ENCODE peak calls at places on chromosomes 12 and 14, in six cellular contexts. One of them, this sample, is unnamed.

GRCh38 chr12:117854339-117855012 is 114.3 kb downstream of the KSR2 start:
- DNase-seq in HCT116: no peak
- DNase-seq in hepatocyte: peak; percentile 81
- DNase-seq in SK-N-SH: peak; percentile 75
- DNase-seq in GM23338: peak; percentile 89
- DNase-seq in GM23248: peak; percentile 53
- DNase-seq in this sample: peak; percentile 81

GRCh38 chr12:68080577-68080976 is 79.0 kb downstream of the IFNG start:
- DNase-seq in GM23248: no peak
- DNase-seq in SK-N-SH: no peak
- DNase-seq in HCT116: no peak
- DNase-seq in hepatocyte: no peak
- DNase-seq in GM23338: peak; percentile 67
- DNase-seq in this sample: peak; percentile 66

GRCh38 chr14:100293497-100294212 is 12.6 kb downstream of the SLC25A29 start:
- DNase-seq in GM23338: no peak
- DNase-seq in HCT116: no peak
- DNase-seq in SK-N-SH: peak; percentile 17
- DNase-seq in hepatocyte: no peak
- DNase-seq in GM23248: no peak
- DNase-seq in this sample: no peak

GRCh38 chr14:76644875-76645518 is 116.3 kb upstream of the VASH1 start:
- DNase-seq in GM23338: peak; percentile 84
- DNase-seq in HCT116: peak; percentile 27
- DNase-seq in GM23248: peak; percentile 58
- DNase-seq in hepatocyte: peak; percentile 74
- DNase-seq in SK-N-SH: peak; percentile 74
- DNase-seq in this sample: peak; percentile 84

GRCh38 chr12:132154341-132154761 is 10.1 kb downstream of the NOC4L start:
- DNase-seq in SK-N-SH: no peak
- DNase-seq in HCT116: no peak
- DNase-seq in GM23338: no peak
- DNase-seq in hepatocyte: no peak
- DNase-seq in GM23248: no peak
- DNase-seq in this sample: peak; percentile 33

GRCh38 chr14:66311935-66312334 is 174.2 kb upstream of the CCDC196 start:
- DNase-seq in HCT116: no peak
- DNase-seq in GM23338: no peak
- DNase-seq in GM23248: no peak
- DNase-seq in SK-N-SH: no peak
- DNase-seq in hepatocyte: no peak
- DNase-seq in this sample: no peak

GRCh38 chr12:12207746-12208145 is 59.1 kb downstream of the LRP6 start:
- DNase-seq in SK-N-SH: no peak
- DNase-seq in GM23248: no peak
- DNase-seq in hepatocyte: no peak
- DNase-seq in HCT116: no peak
- DNase-seq in GM23338: no peak
- DNase-seq in this sample: no peak

GRCh38 chr12:124610021-124610606 is 42.7 kb upstream of the NCOR2 start:
- DNase-seq in GM23248: no peak
- DNase-seq in GM23338: no peak
- DNase-seq in HCT116: no peak
- DNase-seq in hepatocyte: no peak
- DNase-seq in SK-N-SH: no peak
- DNase-seq in this sample: no peak

GRCh38 chr14:101889898-101890297 is 74.5 kb upstream of the DYNC1H1 start:
- DNase-seq in GM23248: peak; percentile 29
- DNase-seq in SK-N-SH: no peak
- DNase-seq in GM23338: no peak
- DNase-seq in hepatocyte: no peak
- DNase-seq in HCT116: no peak
- DNase-seq in this sample: no peak

GRCh38 chr12:124837958-124838803 is 25.5 kb downstream of the SCARB1 start:
- DNase-seq in HCT116: peak; percentile 94
- DNase-seq in GM23248: peak; percentile 96
- DNase-seq in hepatocyte: peak; percentile 84
- DNase-seq in SK-N-SH: peak; percentile 96
- DNase-seq in GM23338: no peak
- DNase-seq in this sample: no peak

GRCh38 chr12:64110864-64111263 is 111.2 kb downstream of the KICS2 start:
- DNase-seq in HCT116: no peak
- DNase-seq in GM23338: no peak
- DNase-seq in hepatocyte: no peak
- DNase-seq in GM23248: peak; percentile 29
- DNase-seq in SK-N-SH: no peak
- DNase-seq in this sample: no peak

GRCh38 chr12:15634010-15634676 is 155.0 kb downstream of the EPS8 start:
- DNase-seq in hepatocyte: no peak
- DNase-seq in SK-N-SH: no peak
- DNase-seq in HCT116: no peak
- DNase-seq in GM23338: no peak
- DNase-seq in GM23248: peak; percentile 88
- DNase-seq in this sample: no peak

DNA sequence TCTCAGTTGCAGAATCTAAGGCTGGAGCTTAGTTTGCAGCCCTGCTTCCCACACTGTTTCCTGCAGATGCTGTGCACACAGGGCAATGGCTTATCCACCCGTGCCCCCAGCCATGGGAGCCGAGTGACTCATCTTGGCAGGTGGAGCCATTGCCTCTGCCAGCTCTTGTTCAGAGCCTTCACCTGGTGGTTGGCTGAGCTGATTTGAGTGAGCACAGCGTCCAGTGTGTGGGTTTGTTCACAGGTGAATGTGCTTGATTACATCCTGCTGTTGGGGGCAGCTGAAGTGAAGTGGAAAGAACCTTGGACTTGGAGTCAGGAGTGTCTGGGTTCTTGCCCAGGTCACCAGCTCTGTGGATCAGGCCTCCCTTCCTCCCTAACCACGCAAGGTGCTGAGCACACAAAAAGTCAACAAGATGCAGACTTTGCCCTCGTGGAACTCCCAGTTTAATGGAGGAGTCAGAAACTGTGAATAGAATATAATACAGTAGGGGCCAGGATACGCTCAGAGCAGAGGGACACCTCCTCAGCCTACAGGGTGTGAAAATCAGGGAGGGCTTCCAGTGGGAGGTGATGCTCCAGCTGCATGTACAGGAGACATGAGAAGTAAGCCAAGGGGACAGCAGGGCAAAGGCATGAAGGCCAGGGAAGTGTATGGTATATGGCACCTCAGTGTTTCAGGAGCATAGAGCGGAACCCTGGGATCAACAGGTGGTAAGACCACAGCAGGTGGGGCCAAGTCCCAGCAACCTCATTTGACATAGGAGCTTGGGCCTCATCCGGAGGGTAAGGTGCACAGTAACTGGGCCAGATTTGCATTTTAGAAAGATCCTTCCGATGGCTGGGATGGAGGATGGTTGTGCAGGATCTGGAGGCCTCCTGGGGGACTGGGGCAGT is 22.8 kb downstream of the JDP2 start:
- DNase-seq in HCT116: no peak
- DNase-seq in SK-N-SH: no peak
- DNase-seq in GM23338: no peak
- DNase-seq in hepatocyte: peak; percentile 70
- DNase-seq in GM23248: peak; percentile 56
- DNase-seq in this sample: no peak
- TF ChIP-seq EZH2phosphoT487 in HCT116: no peak
- TF ChIP-seq EZH2phosphoT487 in SK-N-SH: no peak
- TF ChIP-seq EZH2phosphoT487 in GM23338: no peak
- TF ChIP-seq EZH2phosphoT487 in hepatocyte: no peak
- TF ChIP-seq EZH2phosphoT487 in GM23248: no peak
- TF ChIP-seq EZH2phosphoT487 in this sample: no peak

GRCh38 chr14:68684466-68685418 is 108.1 kb downstream of the ZFP36L1 start:
- DNase-seq in GM23338: no peak
- DNase-seq in SK-N-SH: no peak
- DNase-seq in GM23248: peak; percentile 34
- DNase-seq in HCT116: no peak
- DNase-seq in hepatocyte: no peak
- DNase-seq in this sample: no peak
- TF ChIP-seq EZH2phosphoT487 in GM23338: no peak
- TF ChIP-seq EZH2phosphoT487 in SK-N-SH: no peak
- TF ChIP-seq EZH2phosphoT487 in GM23248: no peak
- TF ChIP-seq EZH2phosphoT487 in HCT116: no peak
- TF ChIP-seq EZH2phosphoT487 in hepatocyte: no peak
- TF ChIP-seq EZH2phosphoT487 in this sample: no peak

GRCh38 chr12:87814625-87815024 is 214.6 kb downstream of the C12orf50 start:
- DNase-seq in GM23338: no peak
- DNase-seq in SK-N-SH: no peak
- DNase-seq in GM23248: peak; percentile 39
- DNase-seq in HCT116: no peak
- DNase-seq in hepatocyte: no peak
- DNase-seq in this sample: no peak

GRCh38 chr12:87818416-87818815 is 210.8 kb downstream of the C12orf50 start:
- DNase-seq in GM23338: no peak
- DNase-seq in HCT116: no peak
- DNase-seq in SK-N-SH: no peak
- DNase-seq in GM23248: no peak
- DNase-seq in hepatocyte: no peak
- DNase-seq in this sample: no peak

GRCh38 chr12:87813476-87814234 is 215.5 kb downstream of the C12orf50 start:
- DNase-seq in GM23338: no peak
- DNase-seq in SK-N-SH: no peak
- DNase-seq in HCT116: no peak
- DNase-seq in hepatocyte: no peak
- DNase-seq in GM23248: peak; percentile 82
- DNase-seq in this sample: no peak

GRCh38 chr12:87816186-87816585 is 213.0 kb downstream of the C12orf50 start:
- DNase-seq in GM23338: no peak
- DNase-seq in SK-N-SH: no peak
- DNase-seq in hepatocyte: no peak
- DNase-seq in HCT116: no peak
- DNase-seq in GM23248: peak; percentile 10
- DNase-seq in this sample: no peak

GRCh38 chr12:87815738-87816137 is 213.5 kb downstream of the C12orf50 start:
- DNase-seq in SK-N-SH: no peak
- DNase-seq in HCT116: no peak
- DNase-seq in GM23248: peak; percentile 8
- DNase-seq in GM23338: no peak
- DNase-seq in hepatocyte: no peak
- DNase-seq in this sample: no peak
- TF ChIP-seq EZH2phosphoT487 in SK-N-SH: no peak
- TF ChIP-seq EZH2phosphoT487 in HCT116: no peak
- TF ChIP-seq EZH2phosphoT487 in GM23248: no peak
- TF ChIP-seq EZH2phosphoT487 in GM23338: no peak
- TF ChIP-seq EZH2phosphoT487 in hepatocyte: no peak
- TF ChIP-seq EZH2phosphoT487 in this sample: no peak

GRCh38 chr14:22882064-22882463 is 958 bp upstream of the REM2 start:
- DNase-seq in hepatocyte: no peak
- DNase-seq in SK-N-SH: no peak
- DNase-seq in HCT116: no peak
- DNase-seq in GM23248: no peak
- DNase-seq in GM23338: no peak
- DNase-seq in this sample: no peak
- TF ChIP-seq EZH2phosphoT487 in hepatocyte: no peak
- TF ChIP-seq EZH2phosphoT487 in SK-N-SH: no peak
- TF ChIP-seq EZH2phosphoT487 in HCT116: no peak
- TF ChIP-seq EZH2phosphoT487 in GM23248: no peak
- TF ChIP-seq EZH2phosphoT487 in GM23338: no peak
- TF ChIP-seq EZH2phosphoT487 in this sample: no peak

GRCh38 chr14:56659361-56659760 is 79.8 kb downstream of the TMEM260 start:
- DNase-seq in SK-N-SH: no peak
- DNase-seq in hepatocyte: peak; percentile 9
- DNase-seq in GM23338: peak; percentile 15
- DNase-seq in GM23248: no peak
- DNase-seq in HCT116: no peak
- DNase-seq in this sample: peak; percentile 75

GRCh38 chr14:56661478-56661877 is 81.9 kb downstream of the TMEM260 start:
- DNase-seq in GM23248: no peak
- DNase-seq in SK-N-SH: no peak
- DNase-seq in GM23338: no peak
- DNase-seq in hepatocyte: no peak
- DNase-seq in HCT116: no peak
- DNase-seq in this sample: no peak

GRCh38 chr14:56657604-56658003 is 78.0 kb downstream of the TMEM260 start:
- DNase-seq in GM23338: peak; percentile 10
- DNase-seq in SK-N-SH: no peak
- DNase-seq in GM23248: no peak
- DNase-seq in HCT116: no peak
- DNase-seq in hepatocyte: no peak
- DNase-seq in this sample: no peak

GRCh38 chr14:56660677-56661389 is 81.2 kb downstream of the TMEM260 start:
- DNase-seq in GM23248: no peak
- DNase-seq in SK-N-SH: no peak
- DNase-seq in HCT116: no peak
- DNase-seq in GM23338: peak; percentile 35
- DNase-seq in hepatocyte: no peak
- DNase-seq in this sample: peak; percentile 20

GRCh38 chr14:56659964-56660551 is 80.5 kb downstream of the TMEM260 start:
- DNase-seq in HCT116: peak; percentile 32
- DNase-seq in SK-N-SH: peak; percentile 60
- DNase-seq in GM23338: peak; percentile 73
- DNase-seq in hepatocyte: peak; percentile 51
- DNase-seq in GM23248: peak; percentile 55
- DNase-seq in this sample: peak; percentile 62
- TF ChIP-seq EZH2phosphoT487 in HCT116: no peak
- TF ChIP-seq EZH2phosphoT487 in SK-N-SH: no peak
- TF ChIP-seq EZH2phosphoT487 in GM23338: no peak
- TF ChIP-seq EZH2phosphoT487 in hepatocyte: peak; percentile 92
- TF ChIP-seq EZH2phosphoT487 in GM23248: no peak
- TF ChIP-seq EZH2phosphoT487 in this sample: no peak

GRCh38 chr12:122473543-122474323 is 27.0 kb downstream of the ZCCHC8 start:
- DNase-seq in GM23338: no peak
- DNase-seq in HCT116: no peak
- DNase-seq in hepatocyte: no peak
- DNase-seq in GM23248: peak; percentile 49
- DNase-seq in SK-N-SH: no peak
- DNase-seq in this sample: no peak

GRCh38 chr12:122471324-122472226 is 29.2 kb downstream of the ZCCHC8 start:
- DNase-seq in HCT116: peak; percentile 42
- DNase-seq in GM23248: peak; percentile 82
- DNase-seq in GM23338: peak; percentile 71
- DNase-seq in SK-N-SH: peak; percentile 58
- DNase-seq in hepatocyte: peak; percentile 69
- DNase-seq in this sample: peak; percentile 48

GRCh38 chr12:122467983-122468382 is 32.7 kb downstream of the ZCCHC8 start:
- DNase-seq in GM23248: no peak
- DNase-seq in hepatocyte: peak; percentile 31
- DNase-seq in GM23338: no peak
- DNase-seq in SK-N-SH: no peak
- DNase-seq in HCT116: no peak
- DNase-seq in this sample: no peak
- TF ChIP-seq EZH2phosphoT487 in GM23248: no peak
- TF ChIP-seq EZH2phosphoT487 in hepatocyte: no peak
- TF ChIP-seq EZH2phosphoT487 in GM23338: no peak
- TF ChIP-seq EZH2phosphoT487 in SK-N-SH: no peak
- TF ChIP-seq EZH2phosphoT487 in HCT116: no peak
- TF ChIP-seq EZH2phosphoT487 in this sample: no peak

This sample was measured in neural progenitor cell.